ENCODE peak calls at places on chromosomes 3 and 15, in six cellular contexts. J is stimulated activated CD8-positive, alpha-beta memory T cell treated with anti-CD3 and anti-CD28 coated beads, Interleukin-12 subunit alpha, Interleukin-12 subunit beta, amount 100 ng/mL, for 4 hours; U is BJ; X is bronchial epithelial cell; S is RCC 7860; O is nephron progenitor cell. Q is an unnamed sample.

GRCh38 chr3:177201707-177202397 is 4.6 kb upstream of the TBL1XR1 start:
- DNase-seq in J (peak), U (no peak), X (peak), S (no peak), O (no peak), Q (no peak)

GRCh38 chr3:157135671-157136396 is 24.1 kb downstream of the CCNL1 start:
- DNase-seq in J (no peak), U (no peak), X (peak), S (peak), O (no peak), Q (peak)

GRCh38 chr15:72369964-72370363 is 5.8 kb downstream of the HEXA start:
- DNase-seq in J (no peak), U (no peak), X (peak), S (no peak), O (no peak), Q (no peak)

GRCh38 chr3:147130461-147130860 is 275.9 kb downstream of the ZIC4 start:
- DNase-seq in J (no peak), U (peak), X (no peak), S (no peak), O (no peak), Q (peak)

GRCh38 chr3:142353571-142353970 is 94.3 kb downstream of the XRN1 start:
- DNase-seq in J (no peak), U (peak), X (no peak), S (no peak), O (no peak), Q (peak)

GRCh38 chr3:77191640-77192039 is 151.7 kb downstream of the ROBO2 start:
- DNase-seq in J (no peak), U (no peak), X (no peak), S (no peak), O (no peak), Q (no peak)

GRCh38 chr3:179853176-179853575 is 183.6 kb downstream of the PEX5L start:
- DNase-seq in J (no peak), U (no peak), X (no peak), S (no peak), O (no peak), Q (peak)

GRCh38 chr3:171801738-171802600 is 8.3 kb downstream of the PLD1 start:
- DNase-seq in J (no peak), U (peak), X (peak), S (peak), O (no peak), Q (peak)